ENCODE peak calls at places on chromosome 13, in six cellular contexts. One of them, this sample, is unnamed.
A peak's percentile ranks its signal among the peaks of the same experiment; 100 is the strongest.

GRCh38 chr13:98653471-98653985 is 76.6 kb upstream of the STK24 start:
- DNase-seq in hepatocyte: peak; percentile 91
- DNase-seq in right lobe of liver: peak; percentile 73
- DNase-seq in substantia nigra: peak; percentile 13
- DNase-seq in GM12865: peak; percentile 83
- DNase-seq in activated CD4-positive, alpha-beta T cell treated with anti-CD3 and anti-CD28 coated beads, Interleukin-2, amount 10 ng/mL, durations not matched to agents 7 days and 5 days: peak; percentile 72
- DNase-seq in this sample: peak; percentile 60

GRCh38 chr13:29260684-29261083 is 334.8 kb downstream of the SLC7A1 start:
- DNase-seq in activated CD4-positive, alpha-beta T cell treated with anti-CD3 and anti-CD28 coated beads, Interleukin-2, amount 10 ng/mL, durations not matched to agents 7 days and 5 days: no peak
- DNase-seq in GM12865: peak; percentile 32
- DNase-seq in hepatocyte: peak; percentile 23
- DNase-seq in substantia nigra: no peak
- DNase-seq in right lobe of liver: no peak
- DNase-seq in this sample: no peak

GRCh38 chr13:38538412-38538811 is 148.5 kb upstream of the FREM2 start:
- DNase-seq in substantia nigra: no peak
- DNase-seq in hepatocyte: no peak
- DNase-seq in activated CD4-positive, alpha-beta T cell treated with anti-CD3 and anti-CD28 coated beads, Interleukin-2, amount 10 ng/mL, durations not matched to agents 7 days and 5 days: no peak
- DNase-seq in right lobe of liver: no peak
- DNase-seq in GM12865: no peak
- DNase-seq in this sample: no peak

GRCh38 chr13:113109151-113110047 is 3.8 kb downstream of the F7 start:
- DNase-seq in activated CD4-positive, alpha-beta T cell treated with anti-CD3 and anti-CD28 coated beads, Interleukin-2, amount 10 ng/mL, durations not matched to agents 7 days and 5 days: no peak
- DNase-seq in GM12865: no peak
- DNase-seq in substantia nigra: no peak
- DNase-seq in hepatocyte: no peak
- DNase-seq in right lobe of liver: peak; percentile 17
- DNase-seq in this sample: no peak

GRCh38 chr13:24221007-24221406 is 60.5 kb downstream of the SPATA13 start:
- DNase-seq in substantia nigra: no peak
- DNase-seq in activated CD4-positive, alpha-beta T cell treated with anti-CD3 and anti-CD28 coated beads, Interleukin-2, amount 10 ng/mL, durations not matched to agents 7 days and 5 days: no peak
- DNase-seq in right lobe of liver: no peak
- DNase-seq in hepatocyte: no peak
- DNase-seq in GM12865: no peak
- DNase-seq in this sample: no peak

GRCh38 chr13:99923877-99924582 is 47.5 kb downstream of the ZIC5 start:
- DNase-seq in activated CD4-positive, alpha-beta T cell treated with anti-CD3 and anti-CD28 coated beads, Interleukin-2, amount 10 ng/mL, durations not matched to agents 7 days and 5 days: no peak
- DNase-seq in right lobe of liver: no peak
- DNase-seq in hepatocyte: no peak
- DNase-seq in substantia nigra: no peak
- DNase-seq in GM12865: no peak
- DNase-seq in this sample: no peak

GRCh38 chr13:45623516-45624090 is 8.1 kb upstream of the ERICH6B start:
- DNase-seq in activated CD4-positive, alpha-beta T cell treated with anti-CD3 and anti-CD28 coated beads, Interleukin-2, amount 10 ng/mL, durations not matched to agents 7 days and 5 days: peak; percentile 20
- DNase-seq in GM12865: peak; percentile 58
- DNase-seq in right lobe of liver: no peak
- DNase-seq in substantia nigra: no peak
- DNase-seq in hepatocyte: no peak
- DNase-seq in this sample: peak; percentile 16

GRCh38 chr13:70490320-70490935 is 382.2 kb upstream of the KLHL1 start:
- DNase-seq in hepatocyte: no peak
- DNase-seq in GM12865: no peak
- DNase-seq in substantia nigra: no peak
- DNase-seq in activated CD4-positive, alpha-beta T cell treated with anti-CD3 and anti-CD28 coated beads, Interleukin-2, amount 10 ng/mL, durations not matched to agents 7 days and 5 days: no peak
- DNase-seq in right lobe of liver: no peak
- DNase-seq in this sample: no peak

GRCh38 chr13:113231306-113232207 is 22.1 kb downstream of the CUL4A start:
- DNase-seq in hepatocyte: no peak
- DNase-seq in substantia nigra: no peak
- DNase-seq in activated CD4-positive, alpha-beta T cell treated with anti-CD3 and anti-CD28 coated beads, Interleukin-2, amount 10 ng/mL, durations not matched to agents 7 days and 5 days: no peak
- DNase-seq in GM12865: no peak
- DNase-seq in right lobe of liver: no peak
- DNase-seq in this sample: no peak

GRCh38 chr13:50159613-50160012 is 144.4 kb downstream of the KCNRG start:
- DNase-seq in substantia nigra: no peak
- DNase-seq in right lobe of liver: no peak
- DNase-seq in activated CD4-positive, alpha-beta T cell treated with anti-CD3 and anti-CD28 coated beads, Interleukin-2, amount 10 ng/mL, durations not matched to agents 7 days and 5 days: no peak
- DNase-seq in GM12865: no peak
- DNase-seq in hepatocyte: no peak
- DNase-seq in this sample: no peak

GRCh38 chr13:25860862-25861261 is 191.0 kb downstream of the SHISA2 start:
- DNase-seq in right lobe of liver: no peak
- DNase-seq in hepatocyte: no peak
- DNase-seq in activated CD4-positive, alpha-beta T cell treated with anti-CD3 and anti-CD28 coated beads, Interleukin-2, amount 10 ng/mL, durations not matched to agents 7 days and 5 days: no peak
- DNase-seq in GM12865: no peak
- DNase-seq in substantia nigra: no peak
- DNase-seq in this sample: no peak

GRCh38 chr13:32048816-32049215 is 17.2 kb downstream of the FRY start:
- DNase-seq in hepatocyte: no peak
- DNase-seq in right lobe of liver: no peak
- DNase-seq in activated CD4-positive, alpha-beta T cell treated with anti-CD3 and anti-CD28 coated beads, Interleukin-2, amount 10 ng/mL, durations not matched to agents 7 days and 5 days: no peak
- DNase-seq in substantia nigra: no peak
- DNase-seq in GM12865: no peak
- DNase-seq in this sample: no peak

GRCh38 chr13:85230754-85231153 is 568.5 kb downstream of the SLITRK6 start:
- DNase-seq in activated CD4-positive, alpha-beta T cell treated with anti-CD3 and anti-CD28 coated beads, Interleukin-2, amount 10 ng/mL, durations not matched to agents 7 days and 5 days: no peak
- DNase-seq in hepatocyte: no peak
- DNase-seq in substantia nigra: no peak
- DNase-seq in GM12865: no peak
- DNase-seq in right lobe of liver: no peak
- DNase-seq in this sample: no peak

GRCh38 chr13:24253520-24254150 is 55.7 kb upstream of the C1QTNF9 start:
- DNase-seq in hepatocyte: no peak
- DNase-seq in GM12865: no peak
- DNase-seq in activated CD4-positive, alpha-beta T cell treated with anti-CD3 and anti-CD28 coated beads, Interleukin-2, amount 10 ng/mL, durations not matched to agents 7 days and 5 days: peak; percentile 23
- DNase-seq in substantia nigra: no peak
- DNase-seq in right lobe of liver: no peak
- DNase-seq in this sample: no peak

GRCh38 chr13:113818700-113819295 is 45.1 kb downstream of the GAS6 start:
- DNase-seq in GM12865: no peak
- DNase-seq in hepatocyte: no peak
- DNase-seq in activated CD4-positive, alpha-beta T cell treated with anti-CD3 and anti-CD28 coated beads, Interleukin-2, amount 10 ng/mL, durations not matched to agents 7 days and 5 days: no peak
- DNase-seq in right lobe of liver: peak; percentile 27
- DNase-seq in substantia nigra: no peak
- DNase-seq in this sample: no peak

GRCh38 chr13:90197722-90198121 is 1149.8 kb upstream of the MIR17HG start:
- DNase-seq in substantia nigra: no peak
- DNase-seq in hepatocyte: no peak
- DNase-seq in GM12865: peak; percentile 24
- DNase-seq in activated CD4-positive, alpha-beta T cell treated with anti-CD3 and anti-CD28 coated beads, Interleukin-2, amount 10 ng/mL, durations not matched to agents 7 days and 5 days: no peak
- DNase-seq in right lobe of liver: no peak
- DNase-seq in this sample: no peak

GRCh38 chr13:76440568-76440967 is 445.6 kb downstream of the KCTD12 start:
- DNase-seq in right lobe of liver: no peak
- DNase-seq in substantia nigra: no peak
- DNase-seq in GM12865: peak; percentile 59
- DNase-seq in activated CD4-positive, alpha-beta T cell treated with anti-CD3 and anti-CD28 coated beads, Interleukin-2, amount 10 ng/mL, durations not matched to agents 7 days and 5 days: no peak
- DNase-seq in hepatocyte: no peak
- DNase-seq in this sample: no peak

GRCh38 chr13:29925457-29925856 is 75.0 kb upstream of the UBL3 start:
- DNase-seq in substantia nigra: no peak
- DNase-seq in GM12865: no peak
- DNase-seq in hepatocyte: peak; percentile 90
- DNase-seq in right lobe of liver: peak; percentile 64
- DNase-seq in activated CD4-positive, alpha-beta T cell treated with anti-CD3 and anti-CD28 coated beads, Interleukin-2, amount 10 ng/mL, durations not matched to agents 7 days and 5 days: no peak
- DNase-seq in this sample: no peak

GRCh38 chr13:80382576-80382975 is 41.6 kb upstream of the SPRY2 start:
- DNase-seq in activated CD4-positive, alpha-beta T cell treated with anti-CD3 and anti-CD28 coated beads, Interleukin-2, amount 10 ng/mL, durations not matched to agents 7 days and 5 days: no peak
- DNase-seq in GM12865: no peak
- DNase-seq in right lobe of liver: no peak
- DNase-seq in substantia nigra: no peak
- DNase-seq in hepatocyte: no peak
- DNase-seq in this sample: no peak

GRCh38 chr13:105485061-105485460 is 1050.4 kb downstream of the EFNB2 start:
- DNase-seq in substantia nigra: no peak
- DNase-seq in right lobe of liver: no peak
- DNase-seq in hepatocyte: no peak
- DNase-seq in activated CD4-positive, alpha-beta T cell treated with anti-CD3 and anti-CD28 coated beads, Interleukin-2, amount 10 ng/mL, durations not matched to agents 7 days and 5 days: no peak
- DNase-seq in GM12865: no peak
- DNase-seq in this sample: no peak

GRCh38 chr13:109271991-109272454 is 514.4 kb downstream of the IRS2 start:
- DNase-seq in substantia nigra: no peak
- DNase-seq in activated CD4-positive, alpha-beta T cell treated with anti-CD3 and anti-CD28 coated beads, Interleukin-2, amount 10 ng/mL, durations not matched to agents 7 days and 5 days: no peak
- DNase-seq in GM12865: no peak
- DNase-seq in right lobe of liver: no peak
- DNase-seq in hepatocyte: no peak
- DNase-seq in this sample: no peak

GRCh38 chr13:99960663-99961440 is 10.7 kb downstream of the ZIC5 start:
- DNase-seq in activated CD4-positive, alpha-beta T cell treated with anti-CD3 and anti-CD28 coated beads, Interleukin-2, amount 10 ng/mL, durations not matched to agents 7 days and 5 days: no peak
- DNase-seq in hepatocyte: no peak
- DNase-seq in GM12865: no peak
- DNase-seq in right lobe of liver: no peak
- DNase-seq in substantia nigra: no peak
- DNase-seq in this sample: no peak

GRCh38 chr13:94822356-94822755 is 110.0 kb upstream of the SOX21 start:
- DNase-seq in substantia nigra: no peak
- DNase-seq in GM12865: no peak
- DNase-seq in right lobe of liver: no peak
- DNase-seq in hepatocyte: peak; percentile 10
- DNase-seq in activated CD4-positive, alpha-beta T cell treated with anti-CD3 and anti-CD28 coated beads, Interleukin-2, amount 10 ng/mL, durations not matched to agents 7 days and 5 days: no peak
- DNase-seq in this sample: no peak

GRCh38 chr13:43905435-43906031 is 25.8 kb downstream of the LACC1 start:
- DNase-seq in activated CD4-positive, alpha-beta T cell treated with anti-CD3 and anti-CD28 coated beads, Interleukin-2, amount 10 ng/mL, durations not matched to agents 7 days and 5 days: peak; percentile 55
- DNase-seq in substantia nigra: no peak
- DNase-seq in right lobe of liver: no peak
- DNase-seq in GM12865: peak; percentile 69
- DNase-seq in hepatocyte: peak; percentile 81
- DNase-seq in this sample: peak; percentile 67

GRCh38 chr13:114328034-114328433 is 13.7 kb downstream of the CHAMP1 start:
- DNase-seq in activated CD4-positive, alpha-beta T cell treated with anti-CD3 and anti-CD28 coated beads, Interleukin-2, amount 10 ng/mL, durations not matched to agents 7 days and 5 days: no peak
- DNase-seq in right lobe of liver: no peak
- DNase-seq in hepatocyte: no peak
- DNase-seq in substantia nigra: no peak
- DNase-seq in GM12865: no peak
- DNase-seq in this sample: no peak

GRCh38 chr13:63279136-63279535 is 1863.5 kb upstream of the PCDH20 start:
- DNase-seq in activated CD4-positive, alpha-beta T cell treated with anti-CD3 and anti-CD28 coated beads, Interleukin-2, amount 10 ng/mL, durations not matched to agents 7 days and 5 days: no peak
- DNase-seq in hepatocyte: no peak
- DNase-seq in GM12865: no peak
- DNase-seq in right lobe of liver: no peak
- DNase-seq in substantia nigra: no peak
- DNase-seq in this sample: no peak

GRCh38 chr13:20993661-20994440 is 67.5 kb downstream of the LATS2 start:
- DNase-seq in activated CD4-positive, alpha-beta T cell treated with anti-CD3 and anti-CD28 coated beads, Interleukin-2, amount 10 ng/mL, durations not matched to agents 7 days and 5 days: no peak
- DNase-seq in right lobe of liver: no peak
- DNase-seq in GM12865: no peak
- DNase-seq in substantia nigra: no peak
- DNase-seq in hepatocyte: no peak
- DNase-seq in this sample: peak; percentile 15

GRCh38 chr13:27367570-27367969 is 56.8 kb upstream of the GTF3A start:
- DNase-seq in right lobe of liver: peak; percentile 56
- DNase-seq in activated CD4-positive, alpha-beta T cell treated with anti-CD3 and anti-CD28 coated beads, Interleukin-2, amount 10 ng/mL, durations not matched to agents 7 days and 5 days: no peak
- DNase-seq in substantia nigra: no peak
- DNase-seq in hepatocyte: no peak
- DNase-seq in GM12865: no peak
- DNase-seq in this sample: no peak

GRCh38 chr13:113491418-113491883 is 940 bp upstream of the DCUN1D2 start:
- DNase-seq in substantia nigra: no peak
- DNase-seq in activated CD4-positive, alpha-beta T cell treated with anti-CD3 and anti-CD28 coated beads, Interleukin-2, amount 10 ng/mL, durations not matched to agents 7 days and 5 days: no peak
- DNase-seq in right lobe of liver: peak; percentile 41
- DNase-seq in hepatocyte: peak; percentile 69
- DNase-seq in GM12865: peak; percentile 24
- DNase-seq in this sample: peak; percentile 84

GRCh38 chr13:31749929-31750328 is 10.6 kb downstream of the RXFP2 start:
- DNase-seq in substantia nigra: no peak
- DNase-seq in hepatocyte: no peak
- DNase-seq in GM12865: no peak
- DNase-seq in right lobe of liver: no peak
- DNase-seq in activated CD4-positive, alpha-beta T cell treated with anti-CD3 and anti-CD28 coated beads, Interleukin-2, amount 10 ng/mL, durations not matched to agents 7 days and 5 days: no peak
- DNase-seq in this sample: no peak

GRCh38 chr13:54144809-54145208 is 1116.2 kb downstream of the OLFM4 start:
- DNase-seq in GM12865: no peak
- DNase-seq in substantia nigra: no peak
- DNase-seq in hepatocyte: no peak
- DNase-seq in right lobe of liver: no peak
- DNase-seq in activated CD4-positive, alpha-beta T cell treated with anti-CD3 and anti-CD28 coated beads, Interleukin-2, amount 10 ng/mL, durations not matched to agents 7 days and 5 days: no peak
- DNase-seq in this sample: no peak

GRCh38 chr13:49220856-49221614 is 897 bp downstream of the MLNR start:
- DNase-seq in substantia nigra: no peak
- DNase-seq in GM12865: no peak
- DNase-seq in activated CD4-positive, alpha-beta T cell treated with anti-CD3 and anti-CD28 coated beads, Interleukin-2, amount 10 ng/mL, durations not matched to agents 7 days and 5 days: no peak
- DNase-seq in hepatocyte: no peak
- DNase-seq in right lobe of liver: no peak
- DNase-seq in this sample: peak; percentile 37

GRCh38 chr13:44063881-44064280 is 184.2 kb downstream of the LACC1 start:
- DNase-seq in GM12865: no peak
- DNase-seq in activated CD4-positive, alpha-beta T cell treated with anti-CD3 and anti-CD28 coated beads, Interleukin-2, amount 10 ng/mL, durations not matched to agents 7 days and 5 days: no peak
- DNase-seq in hepatocyte: no peak
- DNase-seq in substantia nigra: no peak
- DNase-seq in right lobe of liver: no peak
- DNase-seq in this sample: no peak

GRCh38 chr13:109212630-109213029 is 573.8 kb downstream of the IRS2 start:
- DNase-seq in activated CD4-positive, alpha-beta T cell treated with anti-CD3 and anti-CD28 coated beads, Interleukin-2, amount 10 ng/mL, durations not matched to agents 7 days and 5 days: no peak
- DNase-seq in GM12865: no peak
- DNase-seq in right lobe of liver: no peak
- DNase-seq in hepatocyte: no peak
- DNase-seq in substantia nigra: no peak
- DNase-seq in this sample: no peak

GRCh38 chr13:46468570-46468969 is 81.5 kb upstream of the RUBCNL start:
- DNase-seq in right lobe of liver: no peak
- DNase-seq in hepatocyte: no peak
- DNase-seq in activated CD4-positive, alpha-beta T cell treated with anti-CD3 and anti-CD28 coated beads, Interleukin-2, amount 10 ng/mL, durations not matched to agents 7 days and 5 days: no peak
- DNase-seq in GM12865: no peak
- DNase-seq in substantia nigra: no peak
- DNase-seq in this sample: no peak

This sample was measured in erythroblast.